ENCODE peak calls at places on chromosomes 3 and 15, in nine cellular contexts. One of them, this sample, is unnamed.

GRCh38 chr3:14761121-14761672 is 57.6 kb upstream of the FGD5 start:
- DNase-seq in AG08395: no peak
- DNase-seq in AG08396: peak
- DNase-seq in M059J: no peak
- DNase-seq in D341Med: no peak
- DNase-seq in tibial artery: no peak
- DNase-seq in Right ventricle myocardium superior: no peak
- DNase-seq in SW 1271: no peak
- DNase-seq in thyroid gland: no peak
- DNase-seq in this sample: no peak

GRCh38 chr15:84969257-84969656 is 12.4 kb upstream of the PDE8A start:
- DNase-seq in M059J: no peak
- DNase-seq in AG08395: no peak
- DNase-seq in Right ventricle myocardium superior: no peak
- DNase-seq in tibial artery: no peak
- DNase-seq in D341Med: no peak
- DNase-seq in SW 1271: no peak
- DNase-seq in AG08396: no peak
- DNase-seq in thyroid gland: no peak
- DNase-seq in this sample: no peak

GRCh38 chr3:33131328-33132018 is 17.7 kb downstream of the CRTAP start:
- DNase-seq in AG08396: peak
- DNase-seq in SW 1271: peak
- DNase-seq in tibial artery: no peak
- DNase-seq in Right ventricle myocardium superior: no peak
- DNase-seq in thyroid gland: peak
- DNase-seq in D341Med: peak
- DNase-seq in M059J: peak
- DNase-seq in AG08395: peak
- DNase-seq in this sample: peak

GRCh38 chr3:65732060-65732933 is 306.4 kb downstream of the MAGI1 start:
- DNase-seq in Right ventricle myocardium superior: no peak
- DNase-seq in thyroid gland: no peak
- DNase-seq in AG08395: peak
- DNase-seq in tibial artery: no peak
- DNase-seq in AG08396: peak
- DNase-seq in SW 1271: peak
- DNase-seq in D341Med: peak
- DNase-seq in M059J: peak
- DNase-seq in this sample: peak

GRCh38 chr3:133576169-133576568 is 2.7 kb downstream of the CDV3 start:
- DNase-seq in SW 1271: no peak
- DNase-seq in M059J: no peak
- DNase-seq in tibial artery: no peak
- DNase-seq in AG08396: no peak
- DNase-seq in Right ventricle myocardium superior: no peak
- DNase-seq in AG08395: no peak
- DNase-seq in D341Med: no peak
- DNase-seq in thyroid gland: no peak
- DNase-seq in this sample: no peak

GRCh38 chr3:196149375-196149774 is 61.8 kb downstream of the ZDHHC19 start:
- DNase-seq in AG08396: no peak
- DNase-seq in M059J: peak
- DNase-seq in AG08395: no peak
- DNase-seq in SW 1271: no peak
- DNase-seq in tibial artery: no peak
- DNase-seq in D341Med: no peak
- DNase-seq in Right ventricle myocardium superior: no peak
- DNase-seq in thyroid gland: no peak
- DNase-seq in this sample: no peak

GRCh38 chr3:133821767-133822638 is 16.4 kb downstream of the SRPRB start:
- DNase-seq in SW 1271: peak
- DNase-seq in AG08396: peak
- DNase-seq in tibial artery: peak
- DNase-seq in D341Med: no peak
- DNase-seq in M059J: peak
- DNase-seq in Right ventricle myocardium superior: peak
- DNase-seq in thyroid gland: peak
- DNase-seq in AG08395: peak
- DNase-seq in this sample: peak

GRCh38 chr3:133962879-133963278 is 66.8 kb downstream of the SLCO2A1 start:
- DNase-seq in M059J: peak
- DNase-seq in tibial artery: no peak
- DNase-seq in AG08395: peak
- DNase-seq in D341Med: no peak
- DNase-seq in Right ventricle myocardium superior: no peak
- DNase-seq in thyroid gland: no peak
- DNase-seq in AG08396: peak
- DNase-seq in SW 1271: no peak
- DNase-seq in this sample: no peak

GRCh38 chr15:62564889-62565288 is 399.8 kb upstream of the C2CD4B start:
- DNase-seq in Right ventricle myocardium superior: no peak
- DNase-seq in tibial artery: no peak
- DNase-seq in D341Med: peak
- DNase-seq in AG08396: no peak
- DNase-seq in SW 1271: no peak
- DNase-seq in M059J: no peak
- DNase-seq in thyroid gland: no peak
- DNase-seq in AG08395: no peak
- DNase-seq in this sample: no peak

GRCh38 chr3:192842711-192843436 is 74.8 kb downstream of the MB21D2 start:
- DNase-seq in Right ventricle myocardium superior: no peak
- DNase-seq in SW 1271: no peak
- DNase-seq in D341Med: no peak
- DNase-seq in M059J: no peak
- DNase-seq in AG08396: no peak
- DNase-seq in tibial artery: no peak
- DNase-seq in thyroid gland: no peak
- DNase-seq in AG08395: no peak
- DNase-seq in this sample: no peak

GRCh38 chr3:194120789-194121770 is 14.9 kb upstream of the HES1 start:
- DNase-seq in AG08396: no peak
- DNase-seq in D341Med: no peak
- DNase-seq in tibial artery: no peak
- DNase-seq in SW 1271: no peak
- DNase-seq in AG08395: no peak
- DNase-seq in Right ventricle myocardium superior: no peak
- DNase-seq in thyroid gland: no peak
- DNase-seq in M059J: no peak
- DNase-seq in this sample: no peak

GRCh38 chr3:182794806-182795369 is 1.6 kb downstream of the ATP11B start:
- DNase-seq in tibial artery: no peak
- DNase-seq in SW 1271: no peak
- DNase-seq in AG08396: no peak
- DNase-seq in Right ventricle myocardium superior: no peak
- DNase-seq in AG08395: no peak
- DNase-seq in D341Med: no peak
- DNase-seq in M059J: peak
- DNase-seq in thyroid gland: no peak
- DNase-seq in this sample: peak

GRCh38 chr15:97517726-97518125 is 442.8 kb upstream of the ARRDC4 start:
- DNase-seq in AG08395: no peak
- DNase-seq in D341Med: no peak
- DNase-seq in Right ventricle myocardium superior: no peak
- DNase-seq in thyroid gland: no peak
- DNase-seq in tibial artery: no peak
- DNase-seq in M059J: no peak
- DNase-seq in SW 1271: no peak
- DNase-seq in AG08396: no peak
- DNase-seq in this sample: no peak

GRCh38 chr15:57114070-57114469 is 195.6 kb downstream of the TCF12 start:
- DNase-seq in Right ventricle myocardium superior: no peak
- DNase-seq in AG08396: no peak
- DNase-seq in D341Med: no peak
- DNase-seq in tibial artery: no peak
- DNase-seq in SW 1271: no peak
- DNase-seq in AG08395: no peak
- DNase-seq in M059J: peak
- DNase-seq in thyroid gland: peak
- DNase-seq in this sample: no peak

GRCh38 chr3:177530908-177531307 is 333.6 kb upstream of the TBL1XR1 start:
- DNase-seq in tibial artery: peak
- DNase-seq in AG08395: no peak
- DNase-seq in AG08396: no peak
- DNase-seq in SW 1271: no peak
- DNase-seq in thyroid gland: no peak
- DNase-seq in D341Med: no peak
- DNase-seq in Right ventricle myocardium superior: peak
- DNase-seq in M059J: no peak
- DNase-seq in this sample: no peak

GRCh38 chr3:21331321-21331720 is 419.7 kb downstream of the ZNF385D start:
- DNase-seq in AG08396: no peak
- DNase-seq in Right ventricle myocardium superior: no peak
- DNase-seq in AG08395: no peak
- DNase-seq in M059J: no peak
- DNase-seq in thyroid gland: no peak
- DNase-seq in tibial artery: no peak
- DNase-seq in SW 1271: no peak
- DNase-seq in D341Med: no peak
- DNase-seq in this sample: no peak

GRCh38 chr15:51104512-51104911 is 9.8 kb upstream of the TNFAIP8L3 start:
- DNase-seq in thyroid gland: peak
- DNase-seq in D341Med: no peak
- DNase-seq in Right ventricle myocardium superior: peak
- DNase-seq in M059J: peak
- DNase-seq in SW 1271: no peak
- DNase-seq in AG08395: peak
- DNase-seq in tibial artery: peak
- DNase-seq in AG08396: peak
- DNase-seq in this sample: no peak

GRCh38 chr3:27357665-27358258 is 11.4 kb downstream of the NEK10 start:
- DNase-seq in thyroid gland: peak
- DNase-seq in Right ventricle myocardium superior: no peak
- DNase-seq in tibial artery: peak
- DNase-seq in AG08395: peak
- DNase-seq in SW 1271: peak
- DNase-seq in M059J: peak
- DNase-seq in D341Med: peak
- DNase-seq in AG08396: peak
- DNase-seq in this sample: peak

GRCh38 chr15:90420488-90420850 is 32.4 kb downstream of the IQGAP1 start:
- DNase-seq in D341Med: no peak
- DNase-seq in AG08395: no peak
- DNase-seq in Right ventricle myocardium superior: no peak
- DNase-seq in AG08396: no peak
- DNase-seq in M059J: no peak
- DNase-seq in tibial artery: no peak
- DNase-seq in thyroid gland: no peak
- DNase-seq in SW 1271: no peak
- DNase-seq in this sample: no peak

GRCh38 chr3:31219131-31219843 is 313.4 kb upstream of the STT3B start:
- DNase-seq in D341Med: no peak
- DNase-seq in SW 1271: no peak
- DNase-seq in M059J: peak
- DNase-seq in tibial artery: no peak
- DNase-seq in AG08396: no peak
- DNase-seq in thyroid gland: no peak
- DNase-seq in AG08395: no peak
- DNase-seq in Right ventricle myocardium superior: no peak
- DNase-seq in this sample: no peak

GRCh38 chr3:143414571-143415253 is 295.1 kb downstream of the CHST2 start:
- DNase-seq in D341Med: no peak
- DNase-seq in thyroid gland: no peak
- DNase-seq in SW 1271: no peak
- DNase-seq in Right ventricle myocardium superior: no peak
- DNase-seq in AG08395: no peak
- DNase-seq in M059J: no peak
- DNase-seq in tibial artery: no peak
- DNase-seq in AG08396: no peak
- DNase-seq in this sample: no peak

This sample was measured in kidney glomerular epithelial cell.